ENCODE peak calls at places on chromosomes 1 and 21, in five cellular contexts. One of them, this sample, is unnamed.
A peak's percentile ranks its signal among the peaks of the same experiment; 100 is the strongest.

GRCh38 chr1:25695991-25696330 is 79.4 kb downstream of the MAN1C1 start:
- DNase-seq in hepatic stellate cell: peak; percentile 92
- DNase-seq in dorsolateral prefrontal cortex: no peak
- DNase-seq in GM04504: peak; percentile 87
- DNase-seq in activated B cell treated with CpG ODN at 0.5 μM for 24 hours: no peak
- DNase-seq in this sample: peak; percentile 68

GRCh38 chr1:26581287-26581651 is 51.7 kb downstream of the RPS6KA1 start:
- DNase-seq in GM04504: no peak
- DNase-seq in dorsolateral prefrontal cortex: no peak
- DNase-seq in hepatic stellate cell: no peak
- DNase-seq in activated B cell treated with CpG ODN at 0.5 μM for 24 hours: no peak
- DNase-seq in this sample: no peak

GRCh38 chr1:53599461-53599860 is 139.5 kb downstream of the GLIS1 start:
- DNase-seq in dorsolateral prefrontal cortex: no peak
- DNase-seq in hepatic stellate cell: no peak
- DNase-seq in activated B cell treated with CpG ODN at 0.5 μM for 24 hours: no peak
- DNase-seq in GM04504: no peak
- DNase-seq in this sample: no peak

GRCh38 chr1:197692965-197693364 is 82.3 kb downstream of the DENND1B start:
- DNase-seq in activated B cell treated with CpG ODN at 0.5 μM for 24 hours: no peak
- DNase-seq in hepatic stellate cell: no peak
- DNase-seq in dorsolateral prefrontal cortex: no peak
- DNase-seq in GM04504: no peak
- DNase-seq in this sample: no peak

GRCh38 chr1:180157108-180157507 is 2.4 kb downstream of the QSOX1 start:
- DNase-seq in hepatic stellate cell: peak; percentile 77
- DNase-seq in dorsolateral prefrontal cortex: no peak
- DNase-seq in activated B cell treated with CpG ODN at 0.5 μM for 24 hours: no peak
- DNase-seq in GM04504: no peak
- DNase-seq in this sample: no peak

GRCh38 chr1:173017792-173018191 is 32.9 kb downstream of the TNFSF18 start:
- DNase-seq in hepatic stellate cell: no peak
- DNase-seq in activated B cell treated with CpG ODN at 0.5 μM for 24 hours: no peak
- DNase-seq in GM04504: no peak
- DNase-seq in dorsolateral prefrontal cortex: no peak
- DNase-seq in this sample: no peak

GRCh38 chr1:21381354-21381753 is 58.6 kb upstream of the NBPF3 start:
- DNase-seq in GM04504: no peak
- DNase-seq in hepatic stellate cell: no peak
- DNase-seq in dorsolateral prefrontal cortex: no peak
- DNase-seq in activated B cell treated with CpG ODN at 0.5 μM for 24 hours: no peak
- DNase-seq in this sample: no peak

GRCh38 chr1:10679521-10680220 is 116.8 kb downstream of the CASZ1 start:
- DNase-seq in dorsolateral prefrontal cortex: no peak
- DNase-seq in hepatic stellate cell: peak; percentile 50
- DNase-seq in GM04504: peak; percentile 25
- DNase-seq in activated B cell treated with CpG ODN at 0.5 μM for 24 hours: no peak
- DNase-seq in this sample: no peak

GRCh38 chr1:111750856-111751255 is 4.8 kb upstream of the DDX20 start:
- DNase-seq in activated B cell treated with CpG ODN at 0.5 μM for 24 hours: no peak
- DNase-seq in dorsolateral prefrontal cortex: no peak
- DNase-seq in GM04504: no peak
- DNase-seq in hepatic stellate cell: no peak
- DNase-seq in this sample: no peak

GRCh38 chr1:24341260-24341659 is 22.1 kb downstream of the GRHL3 start:
- DNase-seq in hepatic stellate cell: no peak
- DNase-seq in activated B cell treated with CpG ODN at 0.5 μM for 24 hours: no peak
- DNase-seq in dorsolateral prefrontal cortex: no peak
- DNase-seq in GM04504: no peak
- DNase-seq in this sample: no peak

GRCh38 chr1:42756956-42757891 is 9.6 kb downstream of the P3H1 start:
- DNase-seq in dorsolateral prefrontal cortex: no peak
- DNase-seq in activated B cell treated with CpG ODN at 0.5 μM for 24 hours: no peak
- DNase-seq in GM04504: no peak
- DNase-seq in hepatic stellate cell: peak; percentile 75
- DNase-seq in this sample: no peak

GRCh38 chr1:87045757-87046422 is 131.5 kb downstream of the HS2ST1 start:
- DNase-seq in dorsolateral prefrontal cortex: no peak
- DNase-seq in activated B cell treated with CpG ODN at 0.5 μM for 24 hours: no peak
- DNase-seq in hepatic stellate cell: no peak
- DNase-seq in GM04504: no peak
- DNase-seq in this sample: no peak

GRCh38 chr1:222546548-222547259 is 1.2 kb downstream of the HHIPL2 start:
- DNase-seq in dorsolateral prefrontal cortex: no peak
- DNase-seq in GM04504: peak; percentile 78
- DNase-seq in hepatic stellate cell: peak; percentile 82
- DNase-seq in activated B cell treated with CpG ODN at 0.5 μM for 24 hours: no peak
- DNase-seq in this sample: no peak

GRCh38 chr1:205003358-205004145 is 39.5 kb upstream of the CNTN2 start:
- DNase-seq in activated B cell treated with CpG ODN at 0.5 μM for 24 hours: no peak
- DNase-seq in hepatic stellate cell: no peak
- DNase-seq in dorsolateral prefrontal cortex: no peak
- DNase-seq in GM04504: no peak
- DNase-seq in this sample: no peak

GRCh38 chr21:27429612-27430361 is 462.9 kb upstream of the ADAMTS5 start:
- DNase-seq in hepatic stellate cell: peak; percentile 16
- DNase-seq in activated B cell treated with CpG ODN at 0.5 μM for 24 hours: no peak
- DNase-seq in dorsolateral prefrontal cortex: no peak
- DNase-seq in GM04504: peak; percentile 95
- DNase-seq in this sample: no peak

GRCh38 chr1:87853576-87854351 is 525.1 kb downstream of the LMO4 start:
- DNase-seq in dorsolateral prefrontal cortex: no peak
- DNase-seq in hepatic stellate cell: no peak
- DNase-seq in GM04504: no peak
- DNase-seq in activated B cell treated with CpG ODN at 0.5 μM for 24 hours: no peak
- DNase-seq in this sample: no peak

GRCh38 chr21:14757533-14758327 is 211.6 kb upstream of the SAMSN1 start:
- DNase-seq in hepatic stellate cell: no peak
- DNase-seq in dorsolateral prefrontal cortex: no peak
- DNase-seq in activated B cell treated with CpG ODN at 0.5 μM for 24 hours: no peak
- DNase-seq in GM04504: no peak
- DNase-seq in this sample: no peak

GRCh38 chr1:40344597-40344996 is 27.5 kb upstream of the COL9A2 start:
- DNase-seq in dorsolateral prefrontal cortex: peak; percentile 26
- DNase-seq in hepatic stellate cell: peak; percentile 54
- DNase-seq in activated B cell treated with CpG ODN at 0.5 μM for 24 hours: no peak
- DNase-seq in GM04504: peak; percentile 29
- DNase-seq in this sample: peak; percentile 5

GRCh38 chr1:78333426-78334012 is 157.3 kb upstream of the PTGFR start:
- DNase-seq in dorsolateral prefrontal cortex: no peak
- DNase-seq in hepatic stellate cell: no peak
- DNase-seq in activated B cell treated with CpG ODN at 0.5 μM for 24 hours: no peak
- DNase-seq in GM04504: no peak
- DNase-seq in this sample: no peak

GRCh38 chr21:43654806-43655489 is 4.3 kb downstream of the HSF2BP start:
- DNase-seq in GM04504: no peak
- DNase-seq in dorsolateral prefrontal cortex: no peak
- DNase-seq in activated B cell treated with CpG ODN at 0.5 μM for 24 hours: no peak
- DNase-seq in hepatic stellate cell: peak; percentile 41
- DNase-seq in this sample: no peak

GRCh38 chr1:35885961-35886558 is 3.1 kb downstream of the AGO1 start:
- DNase-seq in GM04504: no peak
- DNase-seq in activated B cell treated with CpG ODN at 0.5 μM for 24 hours: no peak
- DNase-seq in dorsolateral prefrontal cortex: no peak
- DNase-seq in hepatic stellate cell: no peak
- DNase-seq in this sample: no peak

GRCh38 chr1:192639607-192640368 is 3.8 kb downstream of the RGS13 start:
- DNase-seq in GM04504: no peak
- DNase-seq in dorsolateral prefrontal cortex: no peak
- DNase-seq in hepatic stellate cell: peak; percentile 3
- DNase-seq in activated B cell treated with CpG ODN at 0.5 μM for 24 hours: no peak
- DNase-seq in this sample: no peak

GRCh38 chr1:59997479-59997878 is 70.9 kb upstream of the CYP2J2 start:
- DNase-seq in activated B cell treated with CpG ODN at 0.5 μM for 24 hours: no peak
- DNase-seq in GM04504: no peak
- DNase-seq in dorsolateral prefrontal cortex: no peak
- DNase-seq in hepatic stellate cell: no peak
- DNase-seq in this sample: no peak

GRCh38 chr1:85616736-85617135 is 36.2 kb downstream of the CCN1 start:
- DNase-seq in dorsolateral prefrontal cortex: no peak
- DNase-seq in hepatic stellate cell: no peak
- DNase-seq in activated B cell treated with CpG ODN at 0.5 μM for 24 hours: no peak
- DNase-seq in GM04504: no peak
- DNase-seq in this sample: no peak

GRCh38 chr1:30933874-30934252 is 25.3 kb upstream of the SDC3 start:
- DNase-seq in activated B cell treated with CpG ODN at 0.5 μM for 24 hours: no peak
- DNase-seq in GM04504: no peak
- DNase-seq in hepatic stellate cell: peak; percentile 51
- DNase-seq in dorsolateral prefrontal cortex: no peak
- DNase-seq in this sample: no peak

GRCh38 chr1:22760453-22760852 is 49.8 kb downstream of the EPHB2 start:
- DNase-seq in GM04504: no peak
- DNase-seq in dorsolateral prefrontal cortex: no peak
- DNase-seq in hepatic stellate cell: no peak
- DNase-seq in activated B cell treated with CpG ODN at 0.5 μM for 24 hours: no peak
- DNase-seq in this sample: no peak

GRCh38 chr1:204725821-204726448 is 40.4 kb upstream of the LRRN2 start:
- DNase-seq in activated B cell treated with CpG ODN at 0.5 μM for 24 hours: no peak
- DNase-seq in dorsolateral prefrontal cortex: no peak
- DNase-seq in hepatic stellate cell: no peak
- DNase-seq in GM04504: no peak
- DNase-seq in this sample: no peak

GRCh38 chr1:150612014-150612345 is 17.4 kb downstream of the ENSA start:
- DNase-seq in dorsolateral prefrontal cortex: no peak
- DNase-seq in hepatic stellate cell: no peak
- DNase-seq in activated B cell treated with CpG ODN at 0.5 μM for 24 hours: no peak
- DNase-seq in GM04504: no peak
- DNase-seq in this sample: no peak

GRCh38 chr1:156504062-156504813 is 3.7 kb upstream of the MEF2D start:
- DNase-seq in GM04504: no peak
- DNase-seq in activated B cell treated with CpG ODN at 0.5 μM for 24 hours: no peak
- DNase-seq in dorsolateral prefrontal cortex: no peak
- DNase-seq in hepatic stellate cell: no peak
- DNase-seq in this sample: no peak

GRCh38 chr1:10962483-10962882 is 50.0 kb upstream of the TARDBP start:
- DNase-seq in activated B cell treated with CpG ODN at 0.5 μM for 24 hours: no peak
- DNase-seq in hepatic stellate cell: no peak
- DNase-seq in dorsolateral prefrontal cortex: no peak
- DNase-seq in GM04504: no peak
- DNase-seq in this sample: no peak

GRCh38 chr1:85585845-85586244 is 5.3 kb downstream of the CCN1 start:
- DNase-seq in GM04504: peak; percentile 63
- DNase-seq in dorsolateral prefrontal cortex: no peak
- DNase-seq in hepatic stellate cell: no peak
- DNase-seq in activated B cell treated with CpG ODN at 0.5 μM for 24 hours: no peak
- DNase-seq in this sample: no peak

This sample was measured in anterior cingulate cortex.